ENCODE peak calls at places on chromosomes 4 and X, in ten cellular contexts. I, F, W, G, K, A, N, J, T and X are unnamed samples.
A peak's percentile ranks its signal among the peaks of the same experiment; 100 is the strongest.

GRCh38 chr4:68388347-68388746 is 38.5 kb upstream of the YTHDC1 start:
- DNase-seq in I (no peak), F (no peak), W (no peak), G (no peak), K (no peak), A (no peak), N (no peak), J (no peak), T (no peak), X (no peak)

GRCh38 chrX:118637997-118638396 is 89.4 kb upstream of the IL13RA1 start:
- DNase-seq in I (no peak), F (peak; percentile 30), W (peak; percentile 26), G (no peak), K (peak; percentile 11), A (no peak), N (no peak), J (no peak), T (no peak), X (no peak)

GRCh38 chr4:74335341-74336019 is 27.2 kb downstream of the EPGN start:
- DNase-seq in I (no peak), F (no peak), W (no peak), G (no peak), K (no peak), A (no peak), N (no peak), J (no peak), T (no peak), X (no peak)

GRCh38 chr4:31983677-31984076 is 1263.5 kb downstream of the PCDH7 start:
- DNase-seq in I (no peak), F (no peak), W (no peak), G (no peak), K (no peak), A (no peak), N (no peak), J (no peak), T (no peak), X (no peak)

GRCh38 chr4:3852751-3853150 is 86.6 kb downstream of the ADRA2C start:
- DNase-seq in I (no peak), F (no peak), W (no peak), G (no peak), K (no peak), A (no peak), N (no peak), J (no peak), T (no peak), X (no peak)

GRCh38 chr4:3366893-3367775 is 74.3 kb downstream of the RGS12 start:
- DNase-seq in I (no peak), F (no peak), W (no peak), G (no peak), K (no peak), A (no peak), N (no peak), J (no peak), T (no peak), X (no peak)

GRCh38 chrX:121871122-121871521 is 823.7 kb downstream of the GLUD2 start:
- DNase-seq in I (no peak), F (no peak), W (no peak), G (no peak), K (no peak), A (no peak), N (no peak), J (no peak), T (no peak), X (no peak)

GRCh38 chr4:37889849-37890500 is 909 bp upstream of the TBC1D1 start:
- DNase-seq in I (peak; percentile 48), F (no peak), W (no peak), G (no peak), K (no peak), A (no peak), N (no peak), J (no peak), T (no peak), X (no peak)

GRCh38 chrX:86137071-86137470 is 11.2 kb upstream of the DACH2 start:
- DNase-seq in I (no peak), F (peak; percentile 3), W (no peak), G (no peak), K (no peak), A (no peak), N (no peak), J (no peak), T (no peak), X (no peak)

GRCh38 chrX:118523920-118524319 is 28.3 kb downstream of the DOCK11 start:
- DNase-seq in I (no peak), F (no peak), W (no peak), G (no peak), K (no peak), A (no peak), N (no peak), J (no peak), T (no peak), X (no peak)

GRCh38 chrX:83845397-83845796 is 15.5 kb upstream of the CYLC1 start:
- DNase-seq in I (no peak), F (peak; percentile 58), W (peak; percentile 25), G (no peak), K (peak; percentile 33), A (no peak), N (peak; percentile 10), J (no peak), T (peak; percentile 3), X (peak; percentile 1)

GRCh38 chr4:78152795-78153194 is 95.7 kb downstream of the FRAS1 start:
- DNase-seq in I (no peak), F (no peak), W (no peak), G (no peak), K (no peak), A (no peak), N (no peak), J (no peak), T (no peak), X (no peak)

GRCh38 chrX:39008554-39008953 is 207.3 kb downstream of the MID1IP1 start:
- DNase-seq in I (no peak), F (no peak), W (no peak), G (no peak), K (no peak), A (no peak), N (no peak), J (no peak), T (no peak), X (no peak)

GRCh38 chrX:46301903-46302302 is 243.3 kb downstream of the ZNF674 start:
- DNase-seq in I (no peak), F (no peak), W (no peak), G (no peak), K (no peak), A (no peak), N (no peak), J (no peak), T (no peak), X (no peak)

GRCh38 chrX:78029663-78030062 is 60.2 kb upstream of the PGAM4 start:
- DNase-seq in I (peak; percentile 13), F (peak; percentile 49), W (peak; percentile 50), G (no peak), K (peak; percentile 53), A (peak; percentile 21), N (peak; percentile 30), J (no peak), T (peak; percentile 30), X (peak; percentile 47)

GRCh38 chr4:7929530-7929951 is 10.1 kb downstream of the AFAP1 start:
- DNase-seq in I (no peak), F (peak; percentile 84), W (no peak), G (peak; percentile 72), K (peak; percentile 32), A (no peak), N (peak; percentile 38), J (no peak), T (no peak), X (peak; percentile 68)

GRCh38 chr4:69167300-69167699 is 47.2 kb downstream of the UGT2B11 start:
- DNase-seq in I (no peak), F (no peak), W (peak; percentile 20), G (no peak), K (peak; percentile 16), A (no peak), N (no peak), J (no peak), T (peak; percentile 3), X (no peak)

GRCh38 chrX:39869846-39870601 is 227.7 kb downstream of the BCOR start:
- DNase-seq in I (no peak), F (peak; percentile 79), W (peak; percentile 52), G (no peak), K (peak; percentile 35), A (no peak), N (no peak), J (no peak), T (peak; percentile 8), X (peak; percentile 35)

GRCh38 chrX:153969125-153969903 is 2.3 kb downstream of the HCFC1 start:
- DNase-seq in I (no peak), F (no peak), W (no peak), G (no peak), K (no peak), A (no peak), N (no peak), J (no peak), T (no peak), X (no peak)
- TF ChIP-seq CTCF in I (no peak), F (no peak), W (no peak), G (peak; percentile 4), K (no peak), A (no peak), N (no peak), J (no peak), T (no peak), X (no peak)

DNA sequence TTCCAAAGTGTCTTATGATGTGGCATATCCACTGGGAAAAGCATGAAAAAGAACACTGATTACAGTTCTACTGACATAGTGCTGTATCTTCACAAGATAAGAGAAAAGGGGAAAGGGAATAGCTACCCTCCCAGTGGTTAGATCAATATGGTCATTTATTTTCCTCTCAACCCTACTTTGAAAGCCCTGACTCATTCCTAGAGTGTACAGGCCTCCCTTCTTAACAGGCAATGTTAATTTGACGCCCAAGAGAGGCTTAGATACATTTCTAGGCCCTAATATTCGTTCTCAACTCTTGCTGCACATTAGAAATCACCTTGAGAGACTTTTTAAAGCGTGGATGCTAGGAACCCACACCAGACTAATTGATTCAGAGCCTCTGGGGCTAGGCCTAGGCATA is 20.4 kb upstream of the BRS3 start:
- DNase-seq in I (no peak), F (no peak), W (no peak), G (no peak), K (no peak), A (no peak), N (no peak), J (no peak), T (no peak), X (no peak)
- TF ChIP-seq CTCF in I (no peak), F (no peak), W (no peak), G (no peak), K (no peak), A (no peak), N (no peak), J (no peak), T (no peak), X (no peak)

GRCh38 chr4:83328486-83328885 is 6.2 kb downstream of the HPSE start:
- DNase-seq in I (no peak), F (no peak), W (no peak), G (no peak), K (peak; percentile 12), A (no peak), N (peak; percentile 18), J (no peak), T (no peak), X (no peak)
- TF ChIP-seq CTCF in I (no peak), F (no peak), W (peak; percentile 4), G (no peak), K (no peak), A (no peak), N (no peak), J (no peak), T (peak; percentile 14), X (no peak)

DNA sequence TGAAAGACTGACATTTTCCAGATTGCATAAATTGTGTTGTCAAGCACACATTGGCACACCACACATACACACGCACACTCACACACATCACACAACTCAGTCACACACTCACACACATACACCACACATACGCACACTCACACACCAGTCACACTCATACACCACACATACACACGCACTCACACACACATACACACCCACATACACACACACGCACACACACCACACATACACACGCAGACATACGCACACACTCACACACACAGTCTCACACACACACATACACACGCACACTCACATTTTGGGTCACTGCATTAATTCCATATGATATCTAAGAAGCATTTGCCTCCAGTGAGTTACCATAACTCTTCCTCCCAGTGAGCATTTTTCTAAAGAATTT is 578.3 kb upstream of the FRG1 start:
- DNase-seq in I (no peak), F (no peak), W (no peak), G (no peak), K (no peak), A (no peak), N (no peak), J (no peak), T (no peak), X (no peak)
- TF ChIP-seq CTCF in I (no peak), F (no peak), W (no peak), G (no peak), K (no peak), A (no peak), N (no peak), J (no peak), T (no peak), X (no peak)